ENCODE peak calls at places on chromosomes 5 and 9, in eight cellular contexts. One of them, this sample, is unnamed.

GRCh38 chr9:117224676-117225075 is 190.2 kb downstream of the ASTN2 start:
- DNase-seq in tibial artery: no peak
- DNase-seq in esophagus squamous epithelium: no peak
- DNase-seq in GDM1: no peak
- DNase-seq in HS-27A: no peak
- DNase-seq in coronary artery: no peak
- DNase-seq in WTC11: no peak
- DNase-seq in astrocyte of the spinal cord: no peak
- DNase-seq in this sample: no peak

GRCh38 chr9:68741234-68741633 is 36.2 kb downstream of the PIP5K1B start:
- DNase-seq in tibial artery: no peak
- DNase-seq in esophagus squamous epithelium: no peak
- DNase-seq in GDM1: no peak
- DNase-seq in HS-27A: no peak
- DNase-seq in coronary artery: no peak
- DNase-seq in WTC11: no peak
- DNase-seq in astrocyte of the spinal cord: no peak
- DNase-seq in this sample: no peak

GRCh38 chr5:93307557-93307956 is 273.5 kb downstream of the NR2F1-AS1 start:
- DNase-seq in tibial artery: no peak
- DNase-seq in esophagus squamous epithelium: no peak
- DNase-seq in GDM1: no peak
- DNase-seq in HS-27A: no peak
- DNase-seq in coronary artery: no peak
- DNase-seq in WTC11: no peak
- DNase-seq in astrocyte of the spinal cord: no peak
- DNase-seq in this sample: no peak

GRCh38 chr5:14190194-14191164 is 47.3 kb downstream of the TRIO start:
- DNase-seq in tibial artery: peak; percentile 47
- DNase-seq in esophagus squamous epithelium: no peak
- DNase-seq in GDM1: no peak
- DNase-seq in HS-27A: peak; percentile 99
- DNase-seq in coronary artery: peak; percentile 84
- DNase-seq in WTC11: no peak
- DNase-seq in astrocyte of the spinal cord: peak; percentile 98
- DNase-seq in this sample: no peak

GRCh38 chr9:124399323-124399962 is 15.8 kb downstream of the PSMB7 start:
- DNase-seq in tibial artery: peak; percentile 37
- DNase-seq in esophagus squamous epithelium: no peak
- DNase-seq in GDM1: no peak
- DNase-seq in HS-27A: no peak
- DNase-seq in coronary artery: no peak
- DNase-seq in WTC11: no peak
- DNase-seq in astrocyte of the spinal cord: peak; percentile 60
- DNase-seq in this sample: no peak

GRCh38 chr5:153660919-153661318 is 170.4 kb downstream of the GRIA1 start:
- DNase-seq in tibial artery: no peak
- DNase-seq in esophagus squamous epithelium: no peak
- DNase-seq in GDM1: no peak
- DNase-seq in HS-27A: no peak
- DNase-seq in coronary artery: no peak
- DNase-seq in WTC11: peak; percentile 9
- DNase-seq in astrocyte of the spinal cord: peak; percentile 42
- DNase-seq in this sample: no peak

GRCh38 chr9:98099346-98099745 is 19.7 kb downstream of the TRIM14 start:
- DNase-seq in tibial artery: no peak
- DNase-seq in esophagus squamous epithelium: no peak
- DNase-seq in GDM1: no peak
- DNase-seq in HS-27A: no peak
- DNase-seq in coronary artery: no peak
- DNase-seq in WTC11: no peak
- DNase-seq in astrocyte of the spinal cord: no peak
- DNase-seq in this sample: no peak

GRCh38 chr5:143592648-143593047 is 189.2 kb upstream of the NR3C1 start:
- DNase-seq in tibial artery: no peak
- DNase-seq in esophagus squamous epithelium: no peak
- DNase-seq in GDM1: no peak
- DNase-seq in HS-27A: no peak
- DNase-seq in coronary artery: no peak
- DNase-seq in WTC11: no peak
- DNase-seq in astrocyte of the spinal cord: no peak
- DNase-seq in this sample: no peak

GRCh38 chr5:97874491-97874890 is 691.4 kb upstream of the RIOK2 start:
- DNase-seq in tibial artery: no peak
- DNase-seq in esophagus squamous epithelium: no peak
- DNase-seq in GDM1: no peak
- DNase-seq in HS-27A: no peak
- DNase-seq in coronary artery: no peak
- DNase-seq in WTC11: no peak
- DNase-seq in astrocyte of the spinal cord: peak; percentile 3
- DNase-seq in this sample: no peak

GRCh38 chr9:104740596-104740995 is 6.9 kb upstream of the NIPSNAP3A start:
- DNase-seq in tibial artery: no peak
- DNase-seq in esophagus squamous epithelium: no peak
- DNase-seq in GDM1: no peak
- DNase-seq in HS-27A: no peak
- DNase-seq in coronary artery: no peak
- DNase-seq in WTC11: no peak
- DNase-seq in astrocyte of the spinal cord: peak; percentile 32
- DNase-seq in this sample: no peak

GRCh38 chr5:54658014-54658413 is 140.5 kb downstream of the SNX18 start:
- DNase-seq in tibial artery: no peak
- DNase-seq in esophagus squamous epithelium: no peak
- DNase-seq in GDM1: no peak
- DNase-seq in HS-27A: no peak
- DNase-seq in coronary artery: no peak
- DNase-seq in WTC11: no peak
- DNase-seq in astrocyte of the spinal cord: peak; percentile 81
- DNase-seq in this sample: no peak

GRCh38 chr9:97980918-97981827 is 2.0 kb upstream of the ANP32B start:
- DNase-seq in tibial artery: peak; percentile 62
- DNase-seq in esophagus squamous epithelium: no peak
- DNase-seq in GDM1: no peak
- DNase-seq in HS-27A: no peak
- DNase-seq in coronary artery: no peak
- DNase-seq in WTC11: no peak
- DNase-seq in astrocyte of the spinal cord: no peak
- DNase-seq in this sample: no peak

This sample was measured in KG1.